ENCODE peak calls at places on chromosomes 7 and 10, in five cellular contexts. One of them, this sample, is unnamed.
A peak's percentile ranks its signal among the peaks of the same experiment; 100 is the strongest.

GRCh38 chr10:78686444-78687060 is 382.2 kb upstream of the ZMIZ1 start:
- DNase-seq in astrocyte of the spinal cord: no peak
- DNase-seq in lower leg skin: no peak
- DNase-seq in mammary epithelial cell: no peak
- DNase-seq in AG09309: no peak
- DNase-seq in this sample: no peak

GRCh38 chr10:110681023-110681681 is 37.0 kb downstream of the RBM20 start:
- DNase-seq in astrocyte of the spinal cord: peak; percentile 31
- DNase-seq in lower leg skin: no peak
- DNase-seq in mammary epithelial cell: no peak
- DNase-seq in AG09309: no peak
- DNase-seq in this sample: no peak

GRCh38 chr7:23604296-23604640 is 7.1 kb downstream of the CCDC126 start:
- DNase-seq in astrocyte of the spinal cord: no peak
- DNase-seq in lower leg skin: no peak
- DNase-seq in mammary epithelial cell: no peak
- DNase-seq in AG09309: no peak
- DNase-seq in this sample: no peak

GRCh38 chr10:84429926-84430520 is 101.6 kb downstream of the CCSER2 start:
- DNase-seq in astrocyte of the spinal cord: peak; percentile 43
- DNase-seq in lower leg skin: no peak
- DNase-seq in mammary epithelial cell: peak; percentile 61
- DNase-seq in AG09309: no peak
- DNase-seq in this sample: peak; percentile 26

GRCh38 chr10:12533151-12533550 is 183.8 kb downstream of the CAMK1D start:
- DNase-seq in astrocyte of the spinal cord: no peak
- DNase-seq in lower leg skin: no peak
- DNase-seq in mammary epithelial cell: no peak
- DNase-seq in AG09309: no peak
- DNase-seq in this sample: no peak

GRCh38 chr10:102113956-102114857 is 6.0 kb downstream of the LDB1 start:
- DNase-seq in astrocyte of the spinal cord: no peak
- DNase-seq in lower leg skin: peak; percentile 88
- DNase-seq in mammary epithelial cell: peak; percentile 31
- DNase-seq in AG09309: no peak
- DNase-seq in this sample: no peak

GRCh38 chr10:84424731-84425165 is 96.4 kb downstream of the CCSER2 start:
- DNase-seq in astrocyte of the spinal cord: peak; percentile 97
- DNase-seq in lower leg skin: peak; percentile 96
- DNase-seq in mammary epithelial cell: peak; percentile 95
- DNase-seq in AG09309: peak; percentile 91
- DNase-seq in this sample: peak; percentile 63

GRCh38 chr10:132826524-132827422 is 40.8 kb upstream of the NKX6-2 start:
- DNase-seq in astrocyte of the spinal cord: no peak
- DNase-seq in lower leg skin: peak; percentile 39
- DNase-seq in mammary epithelial cell: no peak
- DNase-seq in AG09309: no peak
- DNase-seq in this sample: no peak

GRCh38 chr10:75401569-75402485 is at the start of gene ZNF503:
- DNase-seq in astrocyte of the spinal cord: peak; percentile 99
- DNase-seq in lower leg skin: peak; percentile 99
- DNase-seq in mammary epithelial cell: peak; percentile 97
- DNase-seq in AG09309: peak; percentile 85
- DNase-seq in this sample: peak; percentile 74
- TF ChIP-seq CTCF in astrocyte of the spinal cord: peak; percentile 24
- TF ChIP-seq CTCF in lower leg skin: no peak
- TF ChIP-seq CTCF in mammary epithelial cell: no peak
- TF ChIP-seq CTCF in AG09309: peak; percentile 17
- TF ChIP-seq CTCF in this sample: peak; percentile 8

GRCh38 chr10:112183329-112184051 is at the start of gene GPAM:
- DNase-seq in astrocyte of the spinal cord: peak; percentile 92
- DNase-seq in lower leg skin: peak; percentile 99
- DNase-seq in mammary epithelial cell: peak; percentile 89
- DNase-seq in AG09309: peak; percentile 80
- DNase-seq in this sample: peak; percentile 47

GRCh38 chr10:112184052-112184371 is 447 bp upstream of the GPAM start:
- DNase-seq in astrocyte of the spinal cord: no peak
- DNase-seq in lower leg skin: no peak
- DNase-seq in mammary epithelial cell: no peak
- DNase-seq in AG09309: no peak
- DNase-seq in this sample: no peak

GRCh38 chr10:112185959-112186358 is 2.4 kb upstream of the GPAM start:
- DNase-seq in astrocyte of the spinal cord: no peak
- DNase-seq in lower leg skin: no peak
- DNase-seq in mammary epithelial cell: no peak
- DNase-seq in AG09309: no peak
- DNase-seq in this sample: no peak

GRCh38 chr10:112182808-112183328 is 697 bp downstream of the GPAM start:
- DNase-seq in astrocyte of the spinal cord: no peak
- DNase-seq in lower leg skin: no peak
- DNase-seq in mammary epithelial cell: no peak
- DNase-seq in AG09309: no peak
- DNase-seq in this sample: no peak

DNA sequence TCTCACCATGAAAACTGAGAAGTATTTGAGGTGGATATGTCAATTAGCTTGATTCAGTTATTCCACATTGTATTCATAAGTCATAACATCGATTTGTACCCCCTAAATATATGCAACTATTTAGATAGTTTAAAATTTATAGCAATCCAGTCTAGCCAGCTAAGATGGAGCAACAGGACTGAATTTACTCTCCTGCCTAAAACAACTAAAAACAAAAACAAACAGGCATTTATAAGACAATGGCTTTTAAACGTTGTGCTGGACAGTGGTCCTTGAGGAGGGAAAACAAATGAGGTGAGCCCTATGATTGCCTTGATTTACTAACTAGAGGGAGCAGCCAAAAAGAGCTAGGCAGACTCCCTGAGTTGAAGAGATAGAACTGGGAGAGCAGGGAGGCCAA is 814 bp upstream of the GPAM start:
- DNase-seq in astrocyte of the spinal cord: no peak
- DNase-seq in lower leg skin: no peak
- DNase-seq in mammary epithelial cell: no peak
- DNase-seq in AG09309: no peak
- DNase-seq in this sample: no peak
- H3K4me3 ChIP-seq in astrocyte of the spinal cord: no peak overlapping the region
- H3K4me3 ChIP-seq in lower leg skin: no peak overlapping the region
- H3K4me3 ChIP-seq in mammary epithelial cell: peak overlapping the region; percentile 82
- H3K4me3 ChIP-seq in AG09309: no peak overlapping the region
- H3K4me3 ChIP-seq in this sample: peak overlapping the region; percentile 93

GRCh38 chr7:80676404-80676803 is 38.0 kb downstream of the CD36 start:
- DNase-seq in astrocyte of the spinal cord: no peak
- DNase-seq in lower leg skin: no peak
- DNase-seq in mammary epithelial cell: no peak
- DNase-seq in AG09309: no peak
- DNase-seq in this sample: no peak
- TF ChIP-seq CTCF in astrocyte of the spinal cord: no peak
- TF ChIP-seq CTCF in lower leg skin: no peak
- TF ChIP-seq CTCF in mammary epithelial cell: no peak
- TF ChIP-seq CTCF in AG09309: no peak
- TF ChIP-seq CTCF in this sample: no peak

GRCh38 chr7:30469303-30469702 is 9.3 kb downstream of the NOD1 start:
- DNase-seq in astrocyte of the spinal cord: peak; percentile 99
- DNase-seq in lower leg skin: peak; percentile 94
- DNase-seq in mammary epithelial cell: peak; percentile 95
- DNase-seq in AG09309: peak; percentile 99
- DNase-seq in this sample: peak; percentile 94

GRCh38 chr7:30468041-30468440 is 10.5 kb downstream of the NOD1 start:
- DNase-seq in astrocyte of the spinal cord: no peak
- DNase-seq in lower leg skin: no peak
- DNase-seq in mammary epithelial cell: no peak
- DNase-seq in AG09309: no peak
- DNase-seq in this sample: no peak

GRCh38 chr7:30470163-30470770 is 8.3 kb downstream of the NOD1 start:
- DNase-seq in astrocyte of the spinal cord: peak; percentile 29
- DNase-seq in lower leg skin: no peak
- DNase-seq in mammary epithelial cell: no peak
- DNase-seq in AG09309: no peak
- DNase-seq in this sample: no peak

GRCh38 chr7:30467275-30467674 is 11.3 kb downstream of the NOD1 start:
- DNase-seq in astrocyte of the spinal cord: no peak
- DNase-seq in lower leg skin: no peak
- DNase-seq in mammary epithelial cell: no peak
- DNase-seq in AG09309: no peak
- DNase-seq in this sample: no peak

GRCh38 chr7:30468791-30469190 is 9.8 kb downstream of the NOD1 start:
- DNase-seq in astrocyte of the spinal cord: no peak
- DNase-seq in lower leg skin: no peak
- DNase-seq in mammary epithelial cell: no peak
- DNase-seq in AG09309: peak; percentile 80
- DNase-seq in this sample: no peak
- H3K4me3 ChIP-seq in astrocyte of the spinal cord: no peak overlapping the region
- H3K4me3 ChIP-seq in lower leg skin: no peak overlapping the region
- H3K4me3 ChIP-seq in mammary epithelial cell: peak overlapping the region; percentile 10
- H3K4me3 ChIP-seq in AG09309: no peak overlapping the region
- H3K4me3 ChIP-seq in this sample: no peak overlapping the region

GRCh38 chr7:2473496-2474180 is 2.6 kb downstream of the GRIFIN start:
- DNase-seq in astrocyte of the spinal cord: no peak
- DNase-seq in lower leg skin: no peak
- DNase-seq in mammary epithelial cell: no peak
- DNase-seq in AG09309: no peak
- DNase-seq in this sample: no peak

GRCh38 chr7:2471022-2471329 is 5.2 kb downstream of the GRIFIN start:
- DNase-seq in astrocyte of the spinal cord: peak; percentile 59
- DNase-seq in lower leg skin: no peak
- DNase-seq in mammary epithelial cell: peak; percentile 78
- DNase-seq in AG09309: no peak
- DNase-seq in this sample: no peak

GRCh38 chr7:2471396-2471795 is 4.8 kb downstream of the GRIFIN start:
- DNase-seq in astrocyte of the spinal cord: peak; percentile 34
- DNase-seq in lower leg skin: no peak
- DNase-seq in mammary epithelial cell: peak; percentile 60
- DNase-seq in AG09309: no peak
- DNase-seq in this sample: no peak

GRCh38 chr7:2474224-2474623 is 2.0 kb downstream of the GRIFIN start:
- DNase-seq in astrocyte of the spinal cord: no peak
- DNase-seq in lower leg skin: no peak
- DNase-seq in mammary epithelial cell: no peak
- DNase-seq in AG09309: no peak
- DNase-seq in this sample: no peak

GRCh38 chr7:2472744-2473143 is 3.5 kb downstream of the GRIFIN start:
- DNase-seq in astrocyte of the spinal cord: no peak
- DNase-seq in lower leg skin: no peak
- DNase-seq in mammary epithelial cell: no peak
- DNase-seq in AG09309: no peak
- DNase-seq in this sample: no peak
- TF ChIP-seq CTCF in astrocyte of the spinal cord: no peak
- TF ChIP-seq CTCF in lower leg skin: no peak
- TF ChIP-seq CTCF in mammary epithelial cell: no peak
- TF ChIP-seq CTCF in AG09309: no peak
- TF ChIP-seq CTCF in this sample: no peak

DNA sequence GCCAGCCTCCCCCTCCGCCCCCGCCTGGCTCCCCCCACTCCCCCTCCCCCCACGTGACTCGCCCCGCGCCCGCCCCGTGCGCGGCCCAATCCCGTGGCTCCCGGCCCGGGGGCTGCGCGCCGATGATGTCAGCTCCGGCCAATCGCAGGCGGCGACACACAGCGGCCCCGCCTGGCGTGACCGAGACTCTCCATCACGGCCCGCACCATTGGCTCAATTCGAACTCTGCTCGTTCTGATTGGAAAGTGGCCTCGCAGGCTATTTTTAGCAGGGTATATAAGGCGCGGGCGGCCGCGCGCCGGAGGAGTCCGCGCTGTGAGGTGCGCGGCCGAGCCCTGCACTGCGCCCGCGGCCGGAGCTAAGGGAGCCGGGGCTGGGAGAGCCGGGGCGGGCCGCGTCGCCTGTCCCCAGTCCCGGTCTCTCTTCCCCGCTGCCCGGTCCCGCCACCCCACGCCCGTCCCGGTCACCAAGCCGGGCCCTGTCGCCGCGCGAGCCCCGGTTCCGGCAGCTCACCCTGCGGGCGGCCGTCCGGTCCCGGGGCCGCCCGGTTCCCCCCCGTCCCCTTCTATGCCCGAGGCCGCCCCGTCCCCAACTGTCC is 341 bp upstream of the KLF6 start:
- DNase-seq in astrocyte of the spinal cord: peak; percentile 99
- DNase-seq in lower leg skin: peak; percentile 100
- DNase-seq in mammary epithelial cell: peak; percentile 97
- DNase-seq in AG09309: peak; percentile 91
- DNase-seq in this sample: peak; percentile 94
- H3K4me3 ChIP-seq in astrocyte of the spinal cord: peak overlapping the region; percentile 83
- H3K4me3 ChIP-seq in lower leg skin: peak overlapping the region; percentile 81
- H3K4me3 ChIP-seq in mammary epithelial cell: peak overlapping the region; percentile 51
- H3K4me3 ChIP-seq in AG09309: peak overlapping the region; percentile 90
- H3K4me3 ChIP-seq in this sample: peak overlapping the region; percentile 82

DNA sequence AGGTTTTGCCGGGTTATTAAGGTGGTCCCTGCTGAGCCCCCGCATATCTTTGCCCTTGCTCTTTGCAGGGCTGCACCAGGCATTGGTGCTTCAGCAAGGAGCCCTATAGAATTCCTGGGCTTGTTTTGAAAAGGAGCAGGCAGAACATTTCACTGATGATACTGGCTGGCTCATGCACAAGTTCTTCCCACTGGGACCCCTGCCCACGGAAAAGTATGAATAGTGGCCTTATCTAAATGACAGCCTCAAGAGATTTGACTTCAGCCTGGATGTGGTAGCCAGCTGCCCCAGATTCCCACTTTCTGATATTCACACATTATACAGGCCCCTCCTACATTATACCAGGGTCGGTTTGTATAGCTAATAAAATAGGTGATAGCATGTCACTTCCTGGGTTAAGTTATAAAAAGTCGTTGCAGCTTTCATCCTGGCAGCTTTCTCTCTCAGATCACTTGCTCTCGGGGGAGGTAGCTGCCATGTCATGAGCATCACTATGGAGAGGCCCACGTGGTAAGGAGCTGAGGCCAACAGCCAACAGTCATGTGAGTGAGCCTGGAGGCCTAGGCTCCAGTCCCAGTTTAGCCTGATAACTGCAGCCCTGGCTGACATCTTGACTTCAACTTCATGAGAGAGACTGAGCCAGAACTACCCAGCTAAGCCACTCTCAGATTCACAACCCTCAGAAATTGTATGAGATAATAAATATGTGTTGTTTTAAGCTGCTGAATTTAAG is 16.8 kb upstream of the CRTAC1 start:
- DNase-seq in astrocyte of the spinal cord: no peak
- DNase-seq in lower leg skin: peak; percentile 54
- DNase-seq in mammary epithelial cell: no peak
- DNase-seq in AG09309: no peak
- DNase-seq in this sample: no peak
- TF ChIP-seq CTCF in astrocyte of the spinal cord: no peak
- TF ChIP-seq CTCF in lower leg skin: no peak
- TF ChIP-seq CTCF in mammary epithelial cell: no peak
- TF ChIP-seq CTCF in AG09309: no peak
- TF ChIP-seq CTCF in this sample: no peak

GRCh38 chr7:16851829-16852228 is 30.0 kb downstream of the AGR3 start:
- DNase-seq in astrocyte of the spinal cord: no peak
- DNase-seq in lower leg skin: no peak
- DNase-seq in mammary epithelial cell: no peak
- DNase-seq in AG09309: no peak
- DNase-seq in this sample: no peak
- H3K4me3 ChIP-seq in astrocyte of the spinal cord: no peak overlapping the region
- H3K4me3 ChIP-seq in lower leg skin: no peak overlapping the region
- H3K4me3 ChIP-seq in mammary epithelial cell: no peak overlapping the region
- H3K4me3 ChIP-seq in AG09309: no peak overlapping the region
- H3K4me3 ChIP-seq in this sample: no peak overlapping the region